ENCODE peak calls at places on chromosome 16, in four cellular contexts. C is iris pigment epithelial cell; G is left lung; P is stimulated activated CD4-positive, alpha-beta T cell treated with anti-CD3 and anti-CD28 coated beads, TNF-alpha, amount 100 ng/mL, for 4 hours. J is an unnamed sample.

GRCh38 chr16:2337431-2338296 is 2.9 kb downstream of the ABCA3 start:
- DNase-seq in C (no peak), P (no peak), G (no peak), J (no peak)

GRCh38 chr16:1453316-1453715 is 9.0 kb upstream of the CCDC154 start:
- DNase-seq in G (no peak), P (no peak), C (no peak), J (no peak)

GRCh38 chr16:10629592-10629963 is 49.2 kb upstream of the EMP2 start:
- DNase-seq in C (no peak), P (no peak), G (no peak), J (no peak)

GRCh38 chr16:28839899-28840298 is 6.2 kb downstream of the TUFM start:
- DNase-seq in C (no peak), G (no peak), P (no peak), J (no peak)

GRCh38 chr16:16018705-16019104 is 69.3 kb downstream of the ABCC1 start:
- DNase-seq in C (peak; percentile 41), P (no peak), G (no peak), J (no peak)

GRCh38 chr16:72901012-72901411 is 146.9 kb downstream of the ZFHX3 start:
- DNase-seq in G (no peak), P (no peak), C (no peak), J (no peak)

GRCh38 chr16:23466162-23466885 is 13.3 kb upstream of the COG7 start:
- DNase-seq in G (no peak), C (peak; percentile 92), P (no peak), J (peak; percentile 88)

GRCh38 chr16:15602285-15603044 is 40.5 kb downstream of the MARF1 start:
- DNase-seq in P (no peak), C (no peak), G (no peak), J (no peak)

GRCh38 chr16:71803305-71803690 is 5.3 kb downstream of the AP1G1 start:
- DNase-seq in P (no peak), G (no peak), C (no peak), J (no peak)